ENCODE peak calls at places on chromosomes 5 and 9, in four cellular contexts. One of them, this sample, is unnamed.

GRCh38 chr9:128702949-128703615 is 779 bp downstream of the PKN3 start:
- DNase-seq in BE2C: peak; percentile 47
- DNase-seq in SK-N-SH: peak; percentile 79
- DNase-seq in GM13977: peak; percentile 74
- DNase-seq in this sample: peak; percentile 35

GRCh38 chr9:6305954-6306563 is 22.1 kb upstream of the TPD52L3 start:
- DNase-seq in BE2C: no peak
- DNase-seq in SK-N-SH: peak; percentile 31
- DNase-seq in GM13977: peak; percentile 33
- DNase-seq in this sample: no peak

GRCh38 chr5:82011761-82012160 is 39.9 kb downstream of the ATG10 start:
- DNase-seq in BE2C: no peak
- DNase-seq in SK-N-SH: no peak
- DNase-seq in GM13977: no peak
- DNase-seq in this sample: no peak

GRCh38 chr9:71524996-71525580 is 243.2 kb downstream of the CEMIP2 start:
- DNase-seq in BE2C: no peak
- DNase-seq in SK-N-SH: no peak
- DNase-seq in GM13977: no peak
- DNase-seq in this sample: no peak

GRCh38 chr5:38532165-38532669 is 24.2 kb downstream of the LIFR start:
- DNase-seq in BE2C: peak; percentile 85
- DNase-seq in SK-N-SH: no peak
- DNase-seq in GM13977: no peak
- DNase-seq in this sample: no peak

GRCh38 chr5:16937023-16937379 is 913 bp upstream of the MYO10 start:
- DNase-seq in BE2C: no peak
- DNase-seq in SK-N-SH: no peak
- DNase-seq in GM13977: no peak
- DNase-seq in this sample: no peak

GRCh38 chr5:39409036-39409435 is 15.7 kb downstream of the DAB2 start:
- DNase-seq in BE2C: no peak
- DNase-seq in SK-N-SH: no peak
- DNase-seq in GM13977: no peak
- DNase-seq in this sample: no peak

GRCh38 chr5:143205386-143205785 is 198.1 kb downstream of the NR3C1 start:
- DNase-seq in BE2C: no peak
- DNase-seq in SK-N-SH: no peak
- DNase-seq in GM13977: no peak
- DNase-seq in this sample: no peak

GRCh38 chr9:23855885-23856284 is 29.8 kb upstream of the ELAVL2 start:
- DNase-seq in BE2C: no peak
- DNase-seq in SK-N-SH: no peak
- DNase-seq in GM13977: no peak
- DNase-seq in this sample: no peak

GRCh38 chr5:172370648-172371248 is 83.6 kb downstream of the SH3PXD2B start:
- DNase-seq in BE2C: peak; percentile 63
- DNase-seq in SK-N-SH: no peak
- DNase-seq in GM13977: no peak
- DNase-seq in this sample: peak; percentile 45

GRCh38 chr9:90880669-90881068 is 79.0 kb downstream of the SYK start:
- DNase-seq in BE2C: no peak
- DNase-seq in SK-N-SH: no peak
- DNase-seq in GM13977: no peak
- DNase-seq in this sample: no peak

GRCh38 chr5:171630047-171630669 is 155.5 kb upstream of the SMIM23 start:
- DNase-seq in BE2C: peak; percentile 84
- DNase-seq in SK-N-SH: peak; percentile 91
- DNase-seq in GM13977: no peak
- DNase-seq in this sample: peak; percentile 76

GRCh38 chr5:10355071-10355889 is 1.8 kb downstream of the MARCHF6 start:
- DNase-seq in BE2C: no peak
- DNase-seq in SK-N-SH: no peak
- DNase-seq in GM13977: no peak
- DNase-seq in this sample: no peak

GRCh38 chr5:107154598-107154997 is 516.1 kb downstream of the EFNA5 start:
- DNase-seq in BE2C: no peak
- DNase-seq in SK-N-SH: no peak
- DNase-seq in GM13977: no peak
- DNase-seq in this sample: peak; percentile 22

GRCh38 chr9:16884952-16885513 is 14.6 kb upstream of the BNC2 start:
- DNase-seq in BE2C: no peak
- DNase-seq in SK-N-SH: peak; percentile 25
- DNase-seq in GM13977: no peak
- DNase-seq in this sample: peak; percentile 56

GRCh38 chr5:34474573-34475021 is 181.5 kb upstream of the RAI14 start:
- DNase-seq in BE2C: peak; percentile 26
- DNase-seq in SK-N-SH: peak; percentile 53
- DNase-seq in GM13977: no peak
- DNase-seq in this sample: no peak

GRCh38 chr5:105392710-105393149 is 1830.1 kb upstream of the NUDT12 start:
- DNase-seq in BE2C: no peak
- DNase-seq in SK-N-SH: no peak
- DNase-seq in GM13977: no peak
- DNase-seq in this sample: no peak

GRCh38 chr5:159316519-159317383 is 13.5 kb downstream of the IL12B start:
- DNase-seq in BE2C: peak; percentile 52
- DNase-seq in SK-N-SH: peak; percentile 66
- DNase-seq in GM13977: peak; percentile 60
- DNase-seq in this sample: peak; percentile 38

GRCh38 chr5:68778467-68778866 is 315.3 kb upstream of the SLC30A5 start:
- DNase-seq in BE2C: no peak
- DNase-seq in SK-N-SH: no peak
- DNase-seq in GM13977: peak; percentile 9
- DNase-seq in this sample: no peak

GRCh38 chr5:55855509-55855908 is 4.4 kb downstream of the IL31RA start:
- DNase-seq in BE2C: no peak
- DNase-seq in SK-N-SH: no peak
- DNase-seq in GM13977: no peak
- DNase-seq in this sample: no peak

GRCh38 chr9:123191260-123191659 is 77.1 kb downstream of the STRBP start:
- DNase-seq in BE2C: no peak
- DNase-seq in SK-N-SH: no peak
- DNase-seq in GM13977: no peak
- DNase-seq in this sample: no peak

GRCh38 chr5:168611163-168611562 is 32.0 kb upstream of the PANK3 start:
- DNase-seq in BE2C: no peak
- DNase-seq in SK-N-SH: no peak
- DNase-seq in GM13977: no peak
- DNase-seq in this sample: no peak

GRCh38 chr5:168307022-168307421 is 15.6 kb downstream of the WWC1 start:
- DNase-seq in BE2C: no peak
- DNase-seq in SK-N-SH: no peak
- DNase-seq in GM13977: no peak
- DNase-seq in this sample: no peak

GRCh38 chr5:67992919-67993318 is 222.6 kb upstream of the PIK3R1 start:
- DNase-seq in BE2C: no peak
- DNase-seq in SK-N-SH: no peak
- DNase-seq in GM13977: no peak
- DNase-seq in this sample: no peak

GRCh38 chr9:5513966-5514365 is 3.6 kb downstream of the PDCD1LG2 start:
- DNase-seq in BE2C: no peak
- DNase-seq in SK-N-SH: no peak
- DNase-seq in GM13977: no peak
- DNase-seq in this sample: no peak

GRCh38 chr5:136686192-136686872 is 321.0 kb upstream of the TRPC7 start:
- DNase-seq in BE2C: no peak
- DNase-seq in SK-N-SH: no peak
- DNase-seq in GM13977: no peak
- DNase-seq in this sample: no peak

GRCh38 chr9:108269421-108269820 is 586.4 kb downstream of the ACTL7B start:
- DNase-seq in BE2C: no peak
- DNase-seq in SK-N-SH: no peak
- DNase-seq in GM13977: no peak
- DNase-seq in this sample: no peak

GRCh38 chr5:351084-351910 is 29.8 kb downstream of the AHRR start:
- DNase-seq in BE2C: no peak
- DNase-seq in SK-N-SH: no peak
- DNase-seq in GM13977: peak; percentile 14
- DNase-seq in this sample: no peak

GRCh38 chr5:54883374-54884194 is 101.8 kb downstream of the ESM1 start:
- DNase-seq in BE2C: no peak
- DNase-seq in SK-N-SH: peak; percentile 39
- DNase-seq in GM13977: no peak
- DNase-seq in this sample: peak; percentile 39

GRCh38 chr5:98927988-98928801 is 612 bp downstream of the CHD1 start:
- DNase-seq in BE2C: peak; percentile 86
- DNase-seq in SK-N-SH: peak; percentile 82
- DNase-seq in GM13977: peak; percentile 60
- DNase-seq in this sample: peak; percentile 75

GRCh38 chr5:10352404-10353240 is 873 bp upstream of the MARCHF6 start:
- DNase-seq in BE2C: no peak
- DNase-seq in SK-N-SH: peak; percentile 38
- DNase-seq in GM13977: no peak
- DNase-seq in this sample: no peak

GRCh38 chr5:14476791-14477435 is 104.7 kb upstream of the OTULINL start:
- DNase-seq in BE2C: no peak
- DNase-seq in SK-N-SH: no peak
- DNase-seq in GM13977: no peak
- DNase-seq in this sample: no peak

GRCh38 chr9:18632624-18633407 is 158.9 kb downstream of the ADAMTSL1 start:
- DNase-seq in BE2C: no peak
- DNase-seq in SK-N-SH: no peak
- DNase-seq in GM13977: no peak
- DNase-seq in this sample: no peak

GRCh38 chr5:172414618-172415599 is 39.4 kb downstream of the SH3PXD2B start:
- DNase-seq in BE2C: no peak
- DNase-seq in SK-N-SH: no peak
- DNase-seq in GM13977: no peak
- DNase-seq in this sample: no peak

GRCh38 chr9:124212381-124213050 is 45.2 kb upstream of the NEK6 start:
- DNase-seq in BE2C: no peak
- DNase-seq in SK-N-SH: no peak
- DNase-seq in GM13977: no peak
- DNase-seq in this sample: no peak

GRCh38 chr9:119284118-119284517 is 85.1 kb downstream of the BRINP1 start:
- DNase-seq in BE2C: no peak
- DNase-seq in SK-N-SH: peak; percentile 28
- DNase-seq in GM13977: no peak
- DNase-seq in this sample: peak; percentile 45
- TF ChIP-seq CTCF in BE2C: peak; percentile 7
- TF ChIP-seq CTCF in SK-N-SH: no peak
- TF ChIP-seq CTCF in GM13977: no peak
- TF ChIP-seq CTCF in this sample: peak; percentile 30

GRCh38 chr9:136991993-136992818 is at the start of gene PAXX:
- DNase-seq in BE2C: peak; percentile 98
- DNase-seq in SK-N-SH: peak; percentile 100
- DNase-seq in GM13977: peak; percentile 100
- DNase-seq in this sample: peak; percentile 96

GRCh38 chr9:136994885-136995224 is 1.5 kb downstream of the CLIC3 start:
- DNase-seq in BE2C: no peak
- DNase-seq in SK-N-SH: no peak
- DNase-seq in GM13977: no peak
- DNase-seq in this sample: no peak

GRCh38 chr9:136995370-136995769 is 998 bp downstream of the CLIC3 start:
- DNase-seq in BE2C: no peak
- DNase-seq in SK-N-SH: no peak
- DNase-seq in GM13977: no peak
- DNase-seq in this sample: no peak

GRCh38 chr9:136994180-136994884 is 2.0 kb downstream of the CLIC3 start:
- DNase-seq in BE2C: no peak
- DNase-seq in SK-N-SH: no peak
- DNase-seq in GM13977: no peak
- DNase-seq in this sample: no peak

DNA sequence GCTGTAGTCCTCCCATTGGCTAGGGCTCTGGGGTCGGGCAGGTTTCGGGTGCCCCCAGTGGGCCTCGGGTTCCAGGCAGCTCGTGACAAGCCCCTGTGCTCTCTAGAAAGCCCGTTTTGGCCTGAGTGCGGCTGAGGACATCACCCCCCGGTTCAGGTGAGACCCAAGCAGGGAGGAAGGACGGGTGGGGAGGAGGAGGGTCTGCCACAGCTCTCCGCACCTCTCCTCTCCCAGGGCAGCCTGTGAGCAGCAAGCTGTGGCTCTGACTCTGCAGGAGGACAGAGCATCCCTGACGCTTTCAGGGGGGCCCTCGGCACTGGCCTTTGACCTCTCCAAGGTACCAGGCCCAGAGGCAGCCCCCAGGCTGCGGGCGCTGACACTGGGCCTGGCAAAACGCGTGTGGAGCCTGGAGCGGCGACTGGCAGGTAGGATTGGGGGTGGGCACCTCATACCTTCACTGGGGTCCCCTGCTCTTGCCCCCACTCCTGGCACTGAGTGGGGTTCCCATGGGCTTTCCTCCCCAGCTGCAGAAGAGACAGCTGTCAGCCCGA is 672 bp downstream of the PAXX start:
- DNase-seq in BE2C: no peak
- DNase-seq in SK-N-SH: no peak
- DNase-seq in GM13977: no peak
- DNase-seq in this sample: no peak
- TF ChIP-seq CTCF in BE2C: no peak
- TF ChIP-seq CTCF in SK-N-SH: no peak
- TF ChIP-seq CTCF in GM13977: no peak
- TF ChIP-seq CTCF in this sample: no peak

DNA sequence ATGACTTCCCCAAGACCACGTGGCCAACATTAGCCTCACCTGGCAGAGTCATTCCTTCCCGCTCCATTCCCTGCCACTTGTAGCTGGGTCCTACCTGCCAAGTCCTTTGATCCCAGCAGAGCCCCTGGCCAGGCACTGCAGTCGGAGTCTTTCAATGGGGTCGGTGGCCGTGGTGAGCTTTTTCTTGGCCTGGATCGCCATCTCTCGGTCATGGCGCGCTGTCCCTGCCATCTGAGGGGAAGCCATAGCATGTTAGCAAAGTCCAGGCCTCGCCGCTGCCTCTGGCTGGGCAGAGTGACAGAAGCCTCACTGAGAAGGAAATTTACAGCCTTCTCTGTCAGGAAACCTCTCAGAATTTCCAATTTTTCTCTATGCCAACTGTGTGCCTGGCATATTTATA is 17.5 kb downstream of the CAPSL start:
- DNase-seq in BE2C: no peak
- DNase-seq in SK-N-SH: peak; percentile 33
- DNase-seq in GM13977: no peak
- DNase-seq in this sample: no peak
- TF ChIP-seq CTCF in BE2C: no peak
- TF ChIP-seq CTCF in SK-N-SH: peak; percentile 50
- TF ChIP-seq CTCF in GM13977: peak; percentile 25
- TF ChIP-seq CTCF in this sample: no peak

GRCh38 chr5:154092356-154092755 is 53.6 kb downstream of the MFAP3 start:
- DNase-seq in BE2C: no peak
- DNase-seq in SK-N-SH: no peak
- DNase-seq in GM13977: no peak
- DNase-seq in this sample: no peak
- TF ChIP-seq CTCF in BE2C: no peak
- TF ChIP-seq CTCF in SK-N-SH: no peak
- TF ChIP-seq CTCF in GM13977: no peak
- TF ChIP-seq CTCF in this sample: no peak

This sample was measured in glutamatergic neuron.